ENCODE peak calls at places on chromosomes 13 and 19, in six cellular contexts. D is SK-N-SH, Y is GM12865, B is GM23338, E is neural progenitor cell, J is astrocyte of the spinal cord. C is an unnamed sample.

GRCh38 chr13:30708541-30708940 is 26.8 kb upstream of the ALOX5AP start:
- DNase-seq in D (no peak), Y (no peak), B (no peak), E (no peak), J (peak), C (no peak)

GRCh38 chr19:49188626-49189200 is 31.1 kb downstream of the TRPM4 start:
- DNase-seq in D (no peak), Y (no peak), B (peak), E (no peak), J (no peak), C (no peak)

GRCh38 chr19:44796701-44797115 is 12.2 kb upstream of the BCAM start:
- DNase-seq in D (no peak), Y (peak), B (peak), E (peak), J (peak), C (no peak)

GRCh38 chr19:34838753-34839431 is 65.9 kb upstream of the ZNF599 start:
- DNase-seq in D (no peak), Y (no peak), B (peak), E (peak), J (no peak), C (no peak)

GRCh38 chr19:4566402-4567051 is 7.0 kb upstream of the SEMA6B start:
- DNase-seq in D (peak), Y (no peak), B (no peak), E (no peak), J (no peak), C (no peak)

GRCh38 chr19:46656541-46656940 is 4.4 kb downstream of the DACT3 start:
- DNase-seq in D (no peak), Y (no peak), B (no peak), E (no peak), J (no peak), C (no peak)

GRCh38 chr13:40116008-40116407 is 460.5 kb downstream of the COG6 start:
- DNase-seq in D (no peak), Y (peak), B (peak), E (no peak), J (peak), C (no peak)

GRCh38 chr19:45884682-45885555 is 1.0 kb downstream of the IRF2BP1 start:
- DNase-seq in D (peak), Y (no peak), B (peak), E (peak), J (no peak), C (no peak)

GRCh38 chr19:49422407-49423277 is 599 bp downstream of the PTH2 start:
- DNase-seq in D (peak), Y (peak), B (peak), E (peak), J (no peak), C (no peak)

GRCh38 chr13:31476753-31477152 is 262.6 kb upstream of the RXFP2 start:
- DNase-seq in D (no peak), Y (no peak), B (peak), E (no peak), J (peak), C (no peak)

GRCh38 chr19:31639306-31639705 is 290.1 kb upstream of the TSHZ3 start:
- DNase-seq in D (no peak), Y (no peak), B (no peak), E (no peak), J (no peak), C (no peak)

GRCh38 chr13:79491715-79492114 is 10.8 kb downstream of the NDFIP2 start:
- DNase-seq in D (no peak), Y (no peak), B (no peak), E (no peak), J (peak), C (no peak)

GRCh38 chr19:55704494-55705245 is 29.6 kb downstream of the EPN1 start:
- DNase-seq in D (no peak), Y (no peak), B (peak), E (no peak), J (no peak), C (no peak)

GRCh38 chr13:109348514-109349340 is 437.7 kb downstream of the IRS2 start:
- DNase-seq in D (no peak), Y (no peak), B (no peak), E (no peak), J (peak), C (no peak)

GRCh38 chr13:23147264-23147663 is 33.5 kb upstream of the SGCG start:
- DNase-seq in D (no peak), Y (no peak), B (no peak), E (no peak), J (no peak), C (no peak)

GRCh38 chr13:94196426-94196825 is 283.1 kb downstream of the DCT start:
- DNase-seq in D (no peak), Y (no peak), B (no peak), E (no peak), J (peak), C (no peak)

GRCh38 chr19:40219721-40220276 is 1.6 kb upstream of the TTC9B start:
- DNase-seq in D (no peak), Y (no peak), B (no peak), E (no peak), J (peak), C (no peak)

DNA sequence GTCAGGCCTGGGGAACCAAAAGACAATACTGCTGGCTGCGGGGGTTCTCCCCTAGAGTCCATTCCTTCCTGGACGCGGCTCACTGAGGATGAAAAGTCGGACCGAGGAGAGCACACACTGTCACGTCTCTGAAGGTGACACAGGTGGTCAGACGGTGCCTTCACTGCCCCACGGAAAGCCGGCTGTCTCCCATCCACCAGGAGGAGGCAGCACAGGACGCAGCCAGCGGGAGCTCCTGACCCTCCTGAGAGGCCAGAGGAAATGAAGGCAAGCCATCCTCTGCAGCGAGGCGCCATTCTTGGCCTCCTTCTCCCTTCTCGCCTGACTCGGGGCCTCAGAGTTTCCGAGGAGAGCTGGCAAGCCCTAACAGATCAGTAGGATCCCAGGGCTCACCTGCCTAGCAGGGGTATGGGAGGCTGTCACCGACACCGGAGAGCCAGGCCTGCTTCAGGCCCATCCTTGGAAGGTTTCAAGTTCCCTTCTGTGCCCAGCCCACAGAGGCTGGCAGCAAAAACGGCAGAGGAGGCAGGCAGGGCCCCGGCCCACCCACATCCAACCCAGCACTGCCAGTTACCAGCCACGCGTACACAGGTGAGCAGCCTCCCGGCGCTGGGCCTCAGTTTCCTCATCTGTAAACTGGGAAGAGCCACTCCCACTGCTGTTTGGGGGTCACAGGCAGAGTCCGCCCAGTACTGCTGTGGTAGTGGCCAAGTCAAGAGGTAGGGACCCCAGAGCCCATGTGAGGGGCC is 4.5 kb downstream of the REXO1 start:
- DNase-seq in D (no peak), Y (no peak), B (peak), E (peak), J (no peak), C (no peak)
- TF ChIP-seq CTCF in D (no peak), Y (no peak), B (peak), E (peak), J (peak), C (no peak)

GRCh38 chr13:69681722-69682121 is 425.9 kb upstream of the ATXN8OS start:
- DNase-seq in D (no peak), Y (no peak), B (no peak), E (no peak), J (no peak), C (no peak)

GRCh38 chr13:69683921-69684663 is 423.5 kb upstream of the ATXN8OS start:
- DNase-seq in D (no peak), Y (peak), B (no peak), E (peak), J (no peak), C (no peak)
- H3K4me3 ChIP-seq in D (no peak), Y (peak), B (no peak), E (no peak), J (no peak), C (no peak)

GRCh38 chr13:76025392-76025791 is 389.3 kb downstream of the LMO7 start:
- DNase-seq in D (no peak), Y (no peak), B (no peak), E (no peak), J (no peak), C (no peak)
- TF ChIP-seq CTCF in D (no peak), Y (no peak), B (no peak), E (no peak), J (no peak), C (no peak)

GRCh38 chr13:48234652-48235099 is 1.7 kb downstream of the ITM2B start:
- DNase-seq in D (no peak), Y (no peak), B (no peak), E (no peak), J (peak), C (no peak)

GRCh38 chr13:48233886-48234488 is 981 bp downstream of the ITM2B start:
- DNase-seq in D (no peak), Y (peak), B (peak), E (peak), J (peak), C (peak)

GRCh38 chr13:48236528-48237353 is 3.7 kb downstream of the ITM2B start:
- DNase-seq in D (no peak), Y (no peak), B (no peak), E (no peak), J (no peak), C (no peak)

GRCh38 chr13:48235100-48235813 is 2.3 kb downstream of the ITM2B start:
- DNase-seq in D (peak), Y (peak), B (peak), E (peak), J (peak), C (peak)

DNA sequence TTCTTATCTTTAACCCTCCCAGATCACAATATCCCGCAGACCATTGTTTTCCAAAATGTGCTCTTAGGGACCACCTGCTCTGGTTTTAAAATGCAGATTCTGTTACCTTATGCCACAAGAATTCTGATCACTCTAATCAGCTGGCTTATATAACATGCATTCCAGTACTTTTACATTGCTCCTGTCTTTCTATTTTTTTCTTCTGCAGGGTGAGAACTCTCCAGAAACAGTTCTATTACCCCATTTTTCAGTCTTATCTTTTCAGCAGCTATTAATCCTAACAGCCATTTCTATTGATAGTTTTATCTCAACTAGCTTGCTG is 2.8 kb downstream of the ITM2B start:
- DNase-seq in D (no peak), Y (no peak), B (no peak), E (no peak), J (no peak), C (no peak)
- H3K4me3 ChIP-seq in D (peak), Y (no peak), B (peak), E (peak), J (peak), C (no peak)

DNA sequence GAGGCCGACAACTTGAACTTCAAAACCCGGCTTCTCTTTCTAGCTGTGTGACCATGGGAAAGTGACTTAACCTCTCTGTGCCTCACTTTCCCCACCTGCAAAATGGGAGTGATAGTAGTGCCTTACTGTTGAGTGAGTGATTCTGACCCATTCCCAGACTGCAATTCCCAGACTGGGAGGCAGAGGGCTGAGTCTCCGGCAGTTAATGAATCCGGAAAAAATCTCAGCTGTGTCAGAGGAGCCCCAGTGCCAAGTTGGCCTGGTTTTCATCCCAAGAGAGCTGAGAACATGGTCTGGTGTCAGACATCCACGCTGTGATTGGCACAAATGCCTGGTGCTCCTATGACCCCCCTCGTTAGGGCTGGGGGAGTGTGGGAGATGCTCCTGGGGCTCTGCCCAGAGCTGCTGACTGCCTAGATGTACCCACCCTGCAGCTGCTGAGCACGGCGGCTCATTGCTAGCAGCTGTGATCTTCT is 50.0 kb downstream of the PIN1 start:
- DNase-seq in D (peak), Y (no peak), B (peak), E (no peak), J (no peak), C (no peak)
- TF ChIP-seq CTCF in D (peak), Y (no peak), B (peak), E (peak), J (peak), C (no peak)

DNA sequence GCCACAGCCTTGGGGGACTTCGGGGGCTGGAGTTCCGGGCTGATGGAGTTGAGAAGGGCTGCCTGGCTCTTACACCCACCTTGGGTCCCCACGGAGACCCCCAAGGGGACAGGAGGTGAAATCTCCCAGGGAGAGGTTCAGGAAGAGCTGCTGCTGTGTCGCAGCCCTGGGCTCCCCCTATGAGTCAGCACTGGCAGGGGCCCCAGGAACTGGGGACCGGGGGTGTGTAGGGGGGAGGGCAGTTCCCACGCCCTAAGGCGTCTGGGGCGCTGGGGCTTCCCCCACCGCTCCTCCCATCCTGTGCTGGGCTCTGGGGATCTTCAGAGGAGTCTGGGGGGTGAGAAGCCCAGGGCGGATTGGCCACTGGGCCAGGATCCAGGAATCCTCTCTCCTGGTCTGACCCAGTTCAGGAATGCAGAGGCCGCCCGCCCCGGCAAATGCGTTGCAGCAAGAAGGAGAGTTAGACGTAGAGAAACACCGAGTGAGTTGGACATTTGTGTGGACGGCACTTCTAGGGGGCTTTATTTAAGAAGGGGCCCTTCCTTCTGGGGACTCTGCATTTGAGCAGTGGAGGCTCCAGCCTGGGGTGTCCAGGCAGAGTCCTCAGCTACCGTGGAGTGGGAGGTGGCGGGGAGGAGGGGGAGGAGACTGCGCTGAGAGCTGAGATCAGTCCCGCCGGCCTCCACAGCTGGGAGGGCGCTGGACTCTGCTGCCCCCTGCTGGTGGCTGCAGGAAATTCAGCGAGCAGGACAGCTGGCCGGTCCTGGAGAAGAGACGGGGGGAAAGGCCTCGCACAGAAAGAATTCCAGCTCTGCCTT is 15.0 kb upstream of the NANOS3 start:
- DNase-seq in D (peak), Y (peak), B (peak), E (peak), J (peak), C (peak)
- H3K4me3 ChIP-seq in D (peak), Y (peak), B (peak), E (peak), J (peak), C (peak)

GRCh38 chr13:28000567-28000966 is 12.1 kb upstream of the URAD start:
- DNase-seq in D (no peak), Y (no peak), B (peak), E (peak), J (no peak), C (no peak)

GRCh38 chr13:28001837-28002473 is 13.5 kb upstream of the URAD start:
- DNase-seq in D (no peak), Y (no peak), B (no peak), E (no peak), J (no peak), C (no peak)

GRCh38 chr13:28002886-28003698 is 14.6 kb upstream of the URAD start:
- DNase-seq in D (no peak), Y (no peak), B (no peak), E (no peak), J (no peak), C (no peak)

GRCh38 chr13:28001049-28001448 is 12.6 kb upstream of the URAD start:
- DNase-seq in D (no peak), Y (no peak), B (no peak), E (no peak), J (no peak), C (no peak)

DNA sequence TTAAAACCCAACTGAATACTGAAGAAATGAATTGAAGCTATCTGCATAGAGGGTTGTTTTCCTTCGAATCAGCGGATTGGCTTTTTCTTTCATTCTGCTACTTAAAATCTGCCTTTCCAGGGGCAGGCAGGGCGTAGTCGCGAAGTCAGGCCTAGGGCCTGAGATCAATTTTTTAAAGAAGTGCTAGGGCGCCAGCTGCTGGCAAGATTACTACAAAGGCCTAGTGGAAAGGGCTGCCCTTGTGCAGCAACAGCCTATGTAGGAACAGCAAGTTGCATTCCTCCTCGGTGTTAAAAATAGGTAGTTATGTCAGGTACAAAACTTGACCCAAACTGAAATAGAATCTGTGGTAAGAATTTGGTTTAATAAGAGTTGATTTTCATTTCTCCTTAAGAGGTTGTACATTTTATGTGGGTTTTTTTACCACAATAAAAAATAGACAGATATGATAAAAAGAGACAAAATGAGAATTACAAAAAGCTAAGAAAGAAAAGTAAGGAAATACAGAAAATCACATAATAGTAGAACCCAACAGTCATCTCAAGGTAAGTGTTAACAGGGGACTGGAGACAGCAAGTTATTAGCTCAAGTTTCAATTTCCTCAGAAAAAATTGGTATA is 9.5 kb upstream of the URAD start:
- DNase-seq in D (no peak), Y (peak), B (peak), E (peak), J (peak), C (peak)
- TF ChIP-seq CTCF in D (peak), Y (peak), B (peak), E (peak), J (peak), C (peak)

DNA sequence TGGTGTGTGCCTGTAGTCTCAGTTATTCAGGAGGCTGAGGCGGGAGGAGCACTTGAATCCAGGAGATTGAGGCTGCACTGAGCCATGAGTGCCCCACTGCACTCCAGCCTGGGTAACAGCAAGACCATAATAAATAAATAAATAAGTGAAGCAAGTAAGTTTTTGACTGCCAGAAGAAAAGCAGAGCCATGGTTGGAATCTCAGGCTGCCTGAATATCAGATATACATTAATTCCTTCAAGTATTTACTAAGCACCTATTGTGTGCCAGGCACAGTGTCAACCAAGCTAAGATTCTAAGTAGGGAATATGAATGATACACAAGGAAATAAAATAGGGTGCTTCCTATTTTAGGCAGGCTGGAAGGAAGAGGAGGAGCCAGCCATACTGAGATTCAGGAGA is 1.4 kb downstream of the GDF15 start:
- DNase-seq in D (no peak), Y (no peak), B (no peak), E (no peak), J (no peak), C (no peak)
- H3K4me3 ChIP-seq in D (peak), Y (peak), B (peak), E (no peak), J (peak), C (no peak)

GRCh38 chr13:45921337-45921736 is 69.8 kb upstream of the SIAH3 start:
- DNase-seq in D (no peak), Y (no peak), B (no peak), E (no peak), J (no peak), C (no peak)

GRCh38 chr13:45928843-45929242 is 77.3 kb upstream of the SIAH3 start:
- DNase-seq in D (no peak), Y (no peak), B (no peak), E (no peak), J (no peak), C (no peak)

GRCh38 chr13:45928196-45928595 is 76.6 kb upstream of the SIAH3 start:
- DNase-seq in D (no peak), Y (no peak), B (no peak), E (no peak), J (no peak), C (no peak)

DNA sequence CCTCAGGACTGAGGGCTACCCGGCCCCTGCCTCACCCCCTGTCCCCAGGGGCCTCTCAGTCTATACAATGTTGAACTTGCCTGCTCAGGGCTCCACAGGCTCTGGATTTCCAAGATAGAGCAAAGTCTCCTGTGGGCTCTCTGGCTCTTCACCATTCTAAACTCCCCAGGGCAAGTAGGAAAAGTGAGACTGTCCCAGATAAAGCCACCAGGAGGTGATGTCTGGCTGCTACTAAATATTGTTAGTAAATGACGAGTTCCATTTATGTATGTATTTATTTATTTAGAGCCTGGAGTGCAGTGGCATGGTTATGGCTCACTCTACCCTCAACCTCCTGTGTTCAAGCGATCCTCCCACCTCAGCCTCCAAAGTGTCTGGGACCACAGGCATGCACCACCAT is 73.6 kb upstream of the SIAH3 start:
- DNase-seq in D (no peak), Y (no peak), B (peak), E (no peak), J (no peak), C (no peak)
- TF ChIP-seq CTCF in D (no peak), Y (peak), B (peak), E (no peak), J (peak), C (peak)